ENCODE peak calls at places on chromosome 18, in five cellular contexts. P, C, A, R and K are unnamed samples.

GRCh38 chr18:40006553-40007073 is 1948.4 kb upstream of the PIK3C3 start:
- DNase-seq in A (no peak), P (no peak), C (no peak), R (no peak), K (no peak)

GRCh38 chr18:8816805-8817204 is 111.4 kb downstream of the MTCL1 start:
- DNase-seq in C (no peak), A (no peak), R (peak), P (no peak), K (no peak)

GRCh38 chr18:34738173-34738894 is 28.2 kb downstream of the DTNA start:
- DNase-seq in P (no peak), C (no peak), R (no peak), A (no peak), K (no peak)

GRCh38 chr18:44701227-44701626 is 20.5 kb downstream of the SETBP1 start:
- DNase-seq in R (no peak), A (no peak), P (no peak), C (no peak), K (no peak)

GRCh38 chr18:52936931-52937330 is 596.9 kb downstream of the DCC start:
- DNase-seq in C (no peak), R (no peak), A (no peak), P (no peak), K (no peak)

GRCh38 chr18:35620765-35621164 is 39.2 kb downstream of the GALNT1 start:
- DNase-seq in C (no peak), R (no peak), A (peak), P (no peak), K (no peak)

GRCh38 chr18:79799619-79800352 is 2.0 kb downstream of the KCNG2 start:
- DNase-seq in P (no peak), R (no peak), C (no peak), A (no peak), K (no peak)

GRCh38 chr18:42563995-42564394 is 551.5 kb downstream of the RIT2 start:
- DNase-seq in A (no peak), R (no peak), C (no peak), P (no peak), K (no peak)

GRCh38 chr18:59767732-59768131 is 70.5 kb upstream of the CCBE1 start:
- DNase-seq in C (no peak), A (no peak), R (no peak), P (no peak), K (no peak)

GRCh38 chr18:21820035-21820810 is 79.6 kb downstream of the MIB1 start:
- DNase-seq in A (no peak), P (no peak), R (peak), C (no peak), K (peak)

GRCh38 chr18:70249118-70249517 is 39.7 kb upstream of the SOCS6 start:
- DNase-seq in P (no peak), C (no peak), R (peak), A (no peak), K (no peak)

GRCh38 chr18:28189400-28190239 is 12.7 kb upstream of the CDH2 start:
- DNase-seq in A (no peak), C (no peak), P (peak), R (no peak), K (peak)

GRCh38 chr18:13700153-13700552 is 26.2 kb downstream of the FAM210A start:
- DNase-seq in R (no peak), P (no peak), A (no peak), C (no peak), K (no peak)

GRCh38 chr18:77648415-77648814 is 398.8 kb downstream of the GALR1 start:
- DNase-seq in P (no peak), C (no peak), A (no peak), R (no peak), K (no peak)

GRCh38 chr18:78271790-78272189 is 707.8 kb upstream of the SALL3 start:
- DNase-seq in C (no peak), R (no peak), P (no peak), A (no peak), K (no peak)

GRCh38 chr18:40437517-40437916 is 1517.5 kb upstream of the PIK3C3 start:
- DNase-seq in A (no peak), P (no peak), R (no peak), C (no peak), K (no peak)

GRCh38 chr18:8288447-8289213 is 320.6 kb upstream of the RAB12 start:
- DNase-seq in R (no peak), P (no peak), A (no peak), C (no peak), K (no peak)

GRCh38 chr18:73923866-73924265 is 223.8 kb downstream of the FBXO15 start:
- DNase-seq in C (no peak), R (peak), A (no peak), P (no peak), K (no peak)

GRCh38 chr18:70693196-70693595 is 404.4 kb downstream of the SOCS6 start:
- DNase-seq in P (no peak), C (no peak), R (no peak), A (no peak), K (no peak)

GRCh38 chr18:69635482-69635881 is 234.8 kb downstream of the DOK6 start:
- DNase-seq in A (no peak), R (no peak), C (no peak), P (no peak), K (no peak)

GRCh38 chr18:7958081-7958896 is 391.2 kb downstream of the PTPRM start:
- DNase-seq in C (no peak), P (no peak), A (no peak), R (no peak), K (no peak)

GRCh38 chr18:60421356-60422118 is 49.0 kb upstream of the MC4R start:
- DNase-seq in P (no peak), R (no peak), A (no peak), C (no peak), K (no peak)

GRCh38 chr18:47283476-47283875 is 32.0 kb upstream of the SKOR2 start:
- DNase-seq in A (no peak), C (no peak), P (no peak), R (peak), K (no peak)
- TF ChIP-seq CTCF in A (peak), C (peak), P (peak), R (peak), K (no peak)

GRCh38 chr18:3121256-3121655 is 98.5 kb downstream of the MYOM1 start:
- DNase-seq in C (no peak), A (no peak), P (no peak), R (no peak), K (no peak)
- TF ChIP-seq CTCF in C (no peak), A (no peak), P (no peak), R (no peak), K (no peak)

DNA sequence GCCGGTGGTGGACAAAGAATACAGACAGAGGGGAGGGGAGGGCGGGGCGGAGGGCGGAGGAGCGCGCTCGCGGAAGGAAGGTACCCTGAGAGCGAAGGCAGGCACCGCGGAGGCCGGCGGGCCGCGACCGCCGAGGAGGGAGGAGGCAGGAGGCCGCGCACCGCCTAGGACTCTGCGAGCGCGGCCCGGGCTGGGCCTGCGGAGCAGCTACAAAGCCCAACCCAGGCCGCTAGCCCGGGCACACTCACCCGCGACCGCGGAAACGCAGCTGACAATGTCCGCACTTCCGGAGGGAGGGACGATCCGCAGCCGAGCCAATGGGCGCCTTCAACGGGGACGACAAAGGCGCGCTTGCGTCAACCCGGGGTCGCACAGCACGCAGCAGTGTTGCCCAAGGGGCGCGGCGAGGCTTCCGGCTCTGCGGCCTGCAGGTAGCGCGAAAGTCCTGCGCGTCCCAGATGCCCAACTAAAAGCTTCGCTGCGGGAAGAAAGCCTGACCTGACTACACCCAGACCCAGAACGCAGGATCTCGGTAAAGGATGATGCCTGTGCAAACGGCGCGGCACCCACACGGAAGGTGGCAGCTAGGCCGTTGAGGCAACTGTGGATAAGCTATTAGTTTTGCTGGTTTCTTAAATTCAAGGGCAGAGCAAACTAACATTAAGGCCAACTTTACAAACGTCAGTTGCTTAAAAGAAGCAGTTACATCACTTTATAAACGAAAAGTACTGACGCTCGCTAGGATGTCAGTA is at the start of gene C18orf32:
- DNase-seq in P (peak), R (peak), A (peak), C (peak), K (peak)
- TF ChIP-seq CTCF in P (no peak), R (no peak), A (no peak), C (no peak), K (no peak)

DNA sequence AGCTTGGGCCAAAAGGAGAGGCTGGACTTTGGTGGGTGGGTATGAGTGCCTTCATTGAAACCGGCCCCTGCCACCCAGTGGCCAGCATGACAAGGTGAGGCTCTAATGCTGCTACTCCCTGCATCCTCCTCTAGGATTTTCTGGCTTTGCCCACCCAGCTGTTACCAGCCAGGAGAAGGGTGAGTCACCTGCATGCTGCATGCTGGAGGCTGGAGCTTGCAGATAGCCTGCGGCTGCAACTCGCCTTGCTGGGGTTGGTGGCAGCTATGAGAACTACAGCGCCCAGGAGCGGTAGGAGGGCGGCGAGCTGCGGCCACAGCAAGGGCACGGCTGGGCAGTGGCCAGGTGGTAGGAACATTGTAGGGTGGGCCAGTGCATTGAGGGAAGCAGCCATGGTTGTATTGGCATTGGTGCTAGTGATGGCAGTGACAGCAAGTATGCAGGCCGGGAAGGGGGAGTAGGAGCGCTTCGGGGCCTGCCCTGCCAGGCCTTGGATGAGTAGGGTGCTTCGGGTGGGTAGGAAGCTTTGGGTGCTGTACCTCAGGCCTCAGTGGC is 75.4 kb upstream of the SLC35G4 start:
- DNase-seq in C (no peak), P (no peak), R (no peak), A (no peak), K (no peak)
- TF ChIP-seq CTCF in C (no peak), P (no peak), R (no peak), A (no peak), K (no peak)

DNA sequence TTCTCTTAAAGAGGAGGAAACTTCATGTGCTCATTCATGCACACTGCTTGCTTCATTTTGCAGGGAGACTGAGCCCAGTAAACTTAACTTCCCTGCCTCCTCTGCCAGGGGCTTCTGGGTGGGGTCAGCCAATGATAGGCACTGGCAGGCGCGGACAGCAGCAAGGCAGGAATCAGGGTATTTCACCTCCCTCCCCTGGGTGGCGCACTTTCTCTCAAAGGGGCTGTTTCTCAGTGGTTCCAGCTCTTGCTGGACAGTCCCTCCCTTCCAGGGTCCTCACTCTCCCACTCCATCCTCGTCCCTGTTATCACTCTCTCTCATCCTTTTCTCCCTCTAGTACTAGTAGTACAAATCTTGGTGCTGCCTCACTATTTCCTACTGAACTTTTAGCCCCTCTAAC is 320.5 kb upstream of the ZNF521 start:
- DNase-seq in A (no peak), C (no peak), R (no peak), P (no peak), K (no peak)
- TF ChIP-seq CTCF in A (no peak), C (no peak), R (peak), P (peak), K (no peak)

DNA sequence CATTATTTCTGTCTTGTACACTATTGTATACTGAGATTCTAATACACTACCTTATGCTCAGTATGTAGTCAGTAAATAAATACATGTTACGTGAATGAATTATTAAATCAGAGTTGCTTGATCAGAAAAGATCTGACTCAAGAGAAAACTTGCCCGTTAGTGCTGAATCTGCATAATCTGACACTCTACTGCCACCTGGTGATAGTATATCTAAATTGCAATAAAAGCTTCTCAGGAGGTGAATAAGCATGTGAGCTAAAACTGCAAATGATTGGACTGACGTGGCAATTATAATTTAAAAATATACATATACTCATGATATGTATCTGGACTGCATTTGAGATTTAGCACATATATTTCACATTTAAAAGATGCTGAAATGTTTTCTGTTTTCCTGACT is 70.4 kb downstream of the KIAA1328 start:
- DNase-seq in C (no peak), R (no peak), A (no peak), P (peak), K (no peak)
- TF ChIP-seq CTCF in C (no peak), R (peak), A (no peak), P (peak), K (peak)

GRCh38 chr18:31825772-31826171 is 65.1 kb upstream of the SLC25A52 start:
- DNase-seq in C (no peak), R (no peak), A (no peak), P (no peak), K (no peak)

GRCh38 chr18:31819106-31819924 is 58.6 kb upstream of the SLC25A52 start:
- DNase-seq in R (peak), A (no peak), C (no peak), P (peak), K (peak)

GRCh38 chr18:31821452-31822171 is 60.9 kb upstream of the SLC25A52 start:
- DNase-seq in P (no peak), C (no peak), A (no peak), R (no peak), K (no peak)

DNA sequence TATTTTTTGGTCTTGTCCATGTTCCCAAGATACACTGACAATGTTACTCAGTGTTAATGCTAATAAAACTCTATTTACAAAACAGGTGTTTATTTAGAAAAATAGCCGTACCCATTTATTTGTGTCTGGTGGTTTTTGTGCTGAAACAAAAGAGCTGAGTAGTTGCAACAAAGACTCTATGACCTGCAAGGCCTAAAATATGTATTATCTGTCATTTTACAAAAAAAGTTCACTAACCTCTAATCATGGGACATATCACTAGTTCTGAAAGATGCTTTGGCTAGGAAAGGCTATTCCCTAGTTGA is 59.2 kb upstream of the SLC25A52 start:
- DNase-seq in C (no peak), A (no peak), P (no peak), R (no peak), K (no peak)
- TF ChIP-seq CTCF in C (peak), A (no peak), P (no peak), R (no peak), K (no peak)

GRCh38 chr18:63319383-63320040 is at the start of gene BCL2:
- DNase-seq in C (no peak), A (peak), R (no peak), P (no peak), K (no peak)

GRCh38 chr18:63321291-63321690 is 1.7 kb upstream of the BCL2 start:
- DNase-seq in A (no peak), P (no peak), R (no peak), C (no peak), K (no peak)

GRCh38 chr18:63320690-63321265 is 1.2 kb upstream of the BCL2 start:
- DNase-seq in C (peak), A (peak), P (no peak), R (no peak), K (peak)

GRCh38 chr18:63318882-63319382 is 637 bp downstream of the BCL2 start:
- DNase-seq in C (no peak), R (no peak), P (no peak), A (no peak), K (no peak)

GRCh38 chr18:63320041-63320689 is 596 bp upstream of the BCL2 start:
- DNase-seq in A (peak), C (peak), R (no peak), P (peak), K (peak)
- TF ChIP-seq CTCF in A (no peak), C (no peak), R (no peak), P (no peak), K (peak)

DNA sequence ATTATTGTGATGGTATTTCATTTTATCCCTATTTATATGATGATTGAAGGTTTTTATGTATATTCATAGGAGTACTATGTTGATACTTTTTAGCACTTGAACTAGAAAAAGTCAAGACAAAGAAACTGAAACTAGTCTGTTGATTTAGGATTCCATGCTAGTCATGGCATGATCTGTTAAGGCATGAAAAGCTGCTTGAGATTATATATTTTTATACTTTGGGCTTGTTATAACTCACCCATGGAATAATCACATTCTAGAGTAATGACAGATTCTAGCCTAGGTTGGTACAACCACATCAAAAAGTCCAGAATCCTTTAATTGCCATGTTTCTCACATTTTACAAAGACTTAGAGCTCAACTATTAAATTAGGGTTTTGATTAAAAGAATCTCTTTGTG is 472.6 kb upstream of the CELF4 start:
- DNase-seq in A (no peak), C (no peak), P (no peak), R (no peak), K (no peak)
- TF ChIP-seq CTCF in A (no peak), C (no peak), P (no peak), R (no peak), K (no peak)